ENCODE peak calls at places on chromosomes 5 and 9, in ten cellular contexts. X, E, Q, F, K, Y, B, S, P and T are unnamed samples.

GRCh38 chr5:127001621-127002296 is 28.6 kb downstream of the MARCHF3 start:
- DNase-seq in F (no peak), S (peak; percentile 64), Y (no peak), P (no peak), E (no peak), K (peak; percentile 13), B (no peak), Q (no peak), X (no peak), T (no peak)

GRCh38 chr9:122835313-122835731 is 6.9 kb upstream of the PDCL start:
- DNase-seq in F (no peak), X (no peak), Q (peak; percentile 31), K (no peak), P (no peak), S (no peak), Y (peak; percentile 31), E (no peak), B (no peak), T (no peak)

GRCh38 chr5:169125571-169125970 is 175.4 kb downstream of the SLIT3 start:
- DNase-seq in Y (no peak), E (no peak), S (no peak), P (no peak), Q (no peak), B (no peak), K (no peak), F (no peak), X (no peak), T (no peak)

GRCh38 chr9:78756813-78757510 is 460.0 kb downstream of the PSAT1 start:
- DNase-seq in P (no peak), K (no peak), X (no peak), B (no peak), S (no peak), Q (no peak), Y (no peak), F (no peak), E (no peak), T (no peak)

GRCh38 chr5:37039824-37040223 is 163.3 kb downstream of the NIPBL start:
- DNase-seq in K (no peak), B (no peak), Y (no peak), X (no peak), Q (no peak), S (no peak), P (no peak), F (no peak), E (no peak), T (no peak)

GRCh38 chr9:130445268-130445983 is 665 bp downstream of the ASS1 start:
- DNase-seq in Y (peak; percentile 42), F (no peak), Q (peak; percentile 61), B (peak; percentile 90), E (peak; percentile 42), S (peak; percentile 66), P (no peak), K (no peak), X (peak; percentile 66), T (no peak)

GRCh38 chr5:55597014-55597981 is 62.5 kb upstream of the PLPP1 start:
- DNase-seq in B (no peak), E (no peak), P (no peak), F (no peak), Y (no peak), Q (no peak), X (peak; percentile 28), K (peak; percentile 80), S (peak; percentile 78), T (no peak)

GRCh38 chr5:1762121-1762877 is 37.3 kb downstream of the MRPL36 start:
- DNase-seq in X (no peak), F (no peak), B (no peak), Q (no peak), S (no peak), P (no peak), Y (no peak), K (no peak), E (no peak), T (peak; percentile 3)

GRCh38 chr5:32506809-32507208 is 62.3 kb upstream of the ZFR start:
- DNase-seq in E (no peak), Y (no peak), K (no peak), F (no peak), Q (no peak), S (peak; percentile 71), X (no peak), B (no peak), P (no peak), T (no peak)

GRCh38 chr5:90982576-90982975 is 400.5 kb downstream of the ARRDC3 start:
- DNase-seq in P (no peak), Y (no peak), F (no peak), S (peak; percentile 78), B (peak; percentile 5), E (no peak), X (no peak), Q (no peak), K (peak; percentile 87), T (no peak)

GRCh38 chr9:72338631-72339030 is 26.4 kb downstream of the ZFAND5 start:
- DNase-seq in Y (no peak), S (no peak), X (no peak), Q (no peak), E (no peak), B (no peak), K (no peak), P (no peak), F (no peak), T (no peak)

GRCh38 chr9:72334658-72335337 is 30.2 kb downstream of the ZFAND5 start:
- DNase-seq in Y (no peak), B (no peak), E (no peak), Q (no peak), S (no peak), P (no peak), K (no peak), F (no peak), X (no peak), T (no peak)

GRCh38 chr9:72337286-72337685 is 27.7 kb downstream of the ZFAND5 start:
- DNase-seq in Y (no peak), P (no peak), S (no peak), X (no peak), F (no peak), K (no peak), B (no peak), E (no peak), Q (no peak), T (no peak)

GRCh38 chr9:72332351-72332750 is 32.7 kb downstream of the ZFAND5 start:
- DNase-seq in S (no peak), B (no peak), X (no peak), Y (no peak), F (no peak), K (no peak), E (no peak), P (no peak), Q (no peak), T (no peak)

GRCh38 chr9:72333758-72334157 is 31.2 kb downstream of the ZFAND5 start:
- DNase-seq in E (no peak), X (no peak), Y (no peak), F (no peak), S (no peak), P (peak; percentile 65), K (peak; percentile 42), B (no peak), Q (no peak), T (no peak)
- TF ChIP-seq CTCF in E (no peak), X (no peak), Y (no peak), F (no peak), S (no peak), P (peak; percentile 44), K (peak; percentile 9), B (no peak), Q (peak; percentile 37), T (no peak)

GRCh38 chr9:37508834-37509206 is 23.1 kb downstream of the POLR1E start:
- DNase-seq in P (no peak), X (no peak), B (no peak), E (no peak), K (no peak), F (no peak), Q (no peak), S (no peak), Y (no peak), T (no peak)
- TF ChIP-seq CTCF in P (no peak), X (no peak), B (no peak), E (no peak), K (peak; percentile 20), F (no peak), Q (peak; percentile 49), S (no peak), Y (no peak), T (no peak)

GRCh38 chr9:102844754-102845153 is 150.4 kb upstream of the CYLC2 start:
- DNase-seq in S (no peak), Y (no peak), K (no peak), B (no peak), Q (no peak), P (no peak), F (no peak), E (no peak), X (no peak), T (no peak)

GRCh38 chr9:102840356-102840755 is 154.8 kb upstream of the CYLC2 start:
- DNase-seq in B (no peak), Y (no peak), K (peak; percentile 54), F (no peak), P (no peak), Q (peak; percentile 12), S (no peak), X (no peak), E (no peak), T (no peak)

GRCh38 chr9:102842421-102842820 is 152.7 kb upstream of the CYLC2 start:
- DNase-seq in Q (no peak), Y (no peak), S (no peak), F (no peak), P (no peak), X (no peak), E (no peak), K (no peak), B (no peak), T (no peak)

GRCh38 chr9:102841376-102841775 is 153.8 kb upstream of the CYLC2 start:
- DNase-seq in B (no peak), K (peak; percentile 55), E (no peak), X (no peak), Y (no peak), P (no peak), Q (peak; percentile 2), F (no peak), S (no peak), T (no peak)

DNA sequence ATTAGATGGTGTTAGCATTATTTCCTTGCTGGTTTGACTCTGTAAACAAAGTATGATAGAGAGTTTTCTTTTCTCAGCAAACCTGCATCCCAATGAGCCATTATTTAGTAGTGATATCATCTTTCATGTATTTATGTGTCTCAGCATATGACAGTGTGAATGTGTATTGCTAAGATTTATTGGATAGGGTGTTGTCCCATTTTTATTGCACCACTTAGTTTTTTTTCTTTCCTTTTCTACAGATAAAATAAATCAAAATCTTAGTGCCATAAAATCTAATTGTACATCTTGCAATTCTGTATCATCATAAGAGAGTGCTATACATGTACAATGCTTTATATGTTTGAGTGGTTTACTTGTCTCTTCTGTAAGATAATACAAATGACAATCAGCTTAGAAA is 149.3 kb upstream of the CYLC2 start:
- DNase-seq in K (no peak), Y (no peak), Q (no peak), B (no peak), P (no peak), E (no peak), X (no peak), F (no peak), S (no peak), T (no peak)
- TF ChIP-seq CTCF in K (no peak), Y (no peak), Q (no peak), B (no peak), P (no peak), E (no peak), X (no peak), F (no peak), S (no peak), T (no peak)

GRCh38 chr9:128150594-128151342 is 1.5 kb downstream of the LCN2 start:
- DNase-seq in F (no peak), X (no peak), E (peak; percentile 73), K (peak; percentile 42), P (peak; percentile 82), Q (peak; percentile 47), Y (peak; percentile 56), B (peak; percentile 43), S (no peak), T (no peak)
- TF ChIP-seq CTCF in F (no peak), X (no peak), E (peak; percentile 35), K (peak; percentile 9), P (peak; percentile 59), Q (peak; percentile 71), Y (no peak), B (peak; percentile 65), S (peak; percentile 27), T (peak; percentile 40)